ENCODE peak calls at places on chromosomes 5 and 9, in seven cellular contexts. G, U, H, V, F, I and N are unnamed samples.

GRCh38 chr5:172508471-172509404 is 54.4 kb upstream of the SH3PXD2B start:
- DNase-seq in U (no peak), V (no peak), H (no peak), G (no peak), F (peak), I (no peak), N (no peak)

GRCh38 chr5:171336486-171337206 is 27.6 kb downstream of the TLX3 start:
- DNase-seq in H (peak), F (peak), U (peak), I (peak), G (no peak), V (no peak), N (peak)

GRCh38 chr9:3931996-3932906 is 367.6 kb downstream of the GLIS3 start:
- DNase-seq in H (no peak), G (no peak), I (no peak), V (no peak), F (no peak), U (no peak), N (no peak)

GRCh38 chr9:114911167-114911821 is 19.1 kb downstream of the TNFSF8 start:
- DNase-seq in U (no peak), F (peak), H (no peak), I (no peak), V (no peak), G (no peak), N (no peak)

GRCh38 chr9:4353236-4353635 is 53.4 kb upstream of the GLIS3 start:
- DNase-seq in I (no peak), G (no peak), F (no peak), H (no peak), U (no peak), V (no peak), N (no peak)

GRCh38 chr5:79109527-79110492 is 1.8 kb upstream of the BHMT start:
- DNase-seq in U (peak), V (peak), F (peak), I (no peak), G (no peak), H (no peak), N (no peak)

GRCh38 chr9:138070815-138071214 is 193.2 kb downstream of the CACNA1B start:
- DNase-seq in I (no peak), U (no peak), V (no peak), G (no peak), H (no peak), F (no peak), N (no peak)

GRCh38 chr5:56569576-56569975 is 245.8 kb upstream of the MAP3K1 start:
- DNase-seq in H (peak), U (no peak), G (no peak), V (no peak), F (no peak), I (no peak), N (peak)

GRCh38 chr9:129864991-129865647 is 29.9 kb downstream of the USP20 start:
- DNase-seq in V (no peak), F (peak), H (no peak), U (no peak), I (no peak), G (no peak), N (no peak)

GRCh38 chr5:172975289-172975688 is 8.3 kb upstream of the ATP6V0E1 start:
- DNase-seq in F (no peak), H (no peak), I (no peak), G (no peak), V (no peak), U (no peak), N (no peak)

GRCh38 chr9:117772960-117773359 is 68.8 kb downstream of the TLR4 start:
- DNase-seq in F (peak), H (peak), U (no peak), I (no peak), G (no peak), V (no peak), N (no peak)

GRCh38 chr9:69195681-69196080 is 21.6 kb downstream of the TJP2 start:
- DNase-seq in I (no peak), F (no peak), H (no peak), G (no peak), V (no peak), U (no peak), N (no peak)

GRCh38 chr5:16271851-16272250 is 92.3 kb upstream of the MARCHF11 start:
- DNase-seq in V (no peak), G (no peak), H (no peak), U (no peak), I (no peak), F (no peak), N (no peak)

GRCh38 chr5:150488519-150489357 is 19.2 kb upstream of the NDST1 start:
- DNase-seq in H (no peak), V (no peak), F (no peak), U (no peak), G (no peak), I (peak), N (peak)

GRCh38 chr9:25876248-25876647 is 198.0 kb upstream of the TUSC1 start:
- DNase-seq in F (no peak), V (no peak), I (no peak), G (no peak), H (no peak), U (no peak), N (no peak)

GRCh38 chr5:72817639-72818266 is 1.3 kb downstream of the TNPO1 start:
- DNase-seq in I (no peak), U (no peak), F (no peak), G (no peak), V (no peak), H (no peak), N (no peak)